ENCODE peak calls at places on chromosome 6, in nine cellular contexts. One of them, this sample, is unnamed.

GRCh38 chr6:163923658-163924411 is 509.3 kb downstream of the QKI start:
- DNase-seq in CD8-positive, alpha-beta T cell: no peak
- DNase-seq in upper lobe of right lung: no peak
- DNase-seq in kidney: peak
- DNase-seq in endothelial cell of umbilical vein: no peak
- DNase-seq in ovary: no peak
- DNase-seq in lower lobe of right lung: no peak
- DNase-seq in right lobe of liver: no peak
- DNase-seq in uterus: no peak
- DNase-seq in this sample: no peak

GRCh38 chr6:49639177-49639817 is 2.7 kb upstream of the RHAG start:
- DNase-seq in CD8-positive, alpha-beta T cell: no peak
- DNase-seq in upper lobe of right lung: no peak
- DNase-seq in kidney: no peak
- DNase-seq in endothelial cell of umbilical vein: no peak
- DNase-seq in ovary: no peak
- DNase-seq in lower lobe of right lung: no peak
- DNase-seq in right lobe of liver: no peak
- DNase-seq in uterus: no peak
- DNase-seq in this sample: no peak

GRCh38 chr6:136087986-136088385 is 162.1 kb downstream of the MTFR2 start:
- DNase-seq in CD8-positive, alpha-beta T cell: no peak
- DNase-seq in upper lobe of right lung: no peak
- DNase-seq in kidney: no peak
- DNase-seq in endothelial cell of umbilical vein: no peak
- DNase-seq in ovary: no peak
- DNase-seq in lower lobe of right lung: no peak
- DNase-seq in right lobe of liver: no peak
- DNase-seq in uterus: no peak
- DNase-seq in this sample: no peak

GRCh38 chr6:146593978-146594377 is 4.8 kb upstream of the ADGB start:
- DNase-seq in CD8-positive, alpha-beta T cell: no peak
- DNase-seq in upper lobe of right lung: no peak
- DNase-seq in kidney: no peak
- DNase-seq in endothelial cell of umbilical vein: no peak
- DNase-seq in ovary: no peak
- DNase-seq in lower lobe of right lung: no peak
- DNase-seq in right lobe of liver: no peak
- DNase-seq in uterus: no peak
- DNase-seq in this sample: no peak

GRCh38 chr6:159908535-159908934 is 17.7 kb downstream of the MAS1 start:
- DNase-seq in CD8-positive, alpha-beta T cell: no peak
- DNase-seq in upper lobe of right lung: no peak
- DNase-seq in kidney: no peak
- DNase-seq in endothelial cell of umbilical vein: no peak
- DNase-seq in ovary: no peak
- DNase-seq in lower lobe of right lung: no peak
- DNase-seq in right lobe of liver: no peak
- DNase-seq in uterus: no peak
- DNase-seq in this sample: no peak

GRCh38 chr6:145809785-145810184 is 4.8 kb downstream of the FBXO30 start:
- DNase-seq in CD8-positive, alpha-beta T cell: no peak
- DNase-seq in upper lobe of right lung: no peak
- DNase-seq in kidney: no peak
- DNase-seq in endothelial cell of umbilical vein: no peak
- DNase-seq in ovary: no peak
- DNase-seq in lower lobe of right lung: no peak
- DNase-seq in right lobe of liver: no peak
- DNase-seq in uterus: no peak
- DNase-seq in this sample: no peak

GRCh38 chr6:55379486-55379885 is 52.2 kb downstream of the GFRAL start:
- DNase-seq in CD8-positive, alpha-beta T cell: no peak
- DNase-seq in upper lobe of right lung: no peak
- DNase-seq in kidney: no peak
- DNase-seq in endothelial cell of umbilical vein: no peak
- DNase-seq in ovary: no peak
- DNase-seq in lower lobe of right lung: no peak
- DNase-seq in right lobe of liver: no peak
- DNase-seq in uterus: no peak
- DNase-seq in this sample: no peak

GRCh38 chr6:12363651-12364381 is 73.7 kb downstream of the EDN1 start:
- DNase-seq in CD8-positive, alpha-beta T cell: no peak
- DNase-seq in upper lobe of right lung: peak
- DNase-seq in kidney: peak
- DNase-seq in endothelial cell of umbilical vein: no peak
- DNase-seq in ovary: no peak
- DNase-seq in lower lobe of right lung: peak
- DNase-seq in right lobe of liver: peak
- DNase-seq in uterus: no peak
- DNase-seq in this sample: peak

GRCh38 chr6:37547564-37548061 is 47.9 kb upstream of the CCDC167 start:
- DNase-seq in CD8-positive, alpha-beta T cell: peak
- DNase-seq in upper lobe of right lung: no peak
- DNase-seq in kidney: no peak
- DNase-seq in endothelial cell of umbilical vein: peak
- DNase-seq in ovary: no peak
- DNase-seq in lower lobe of right lung: no peak
- DNase-seq in right lobe of liver: peak
- DNase-seq in uterus: no peak
- DNase-seq in this sample: no peak

GRCh38 chr6:11008821-11009220 is 35.3 kb downstream of the ELOVL2 start:
- DNase-seq in CD8-positive, alpha-beta T cell: no peak
- DNase-seq in upper lobe of right lung: no peak
- DNase-seq in kidney: no peak
- DNase-seq in endothelial cell of umbilical vein: no peak
- DNase-seq in ovary: no peak
- DNase-seq in lower lobe of right lung: no peak
- DNase-seq in right lobe of liver: no peak
- DNase-seq in uterus: no peak
- DNase-seq in this sample: no peak

GRCh38 chr6:143759666-143760065 is 81.9 kb downstream of the PHACTR2 start:
- DNase-seq in CD8-positive, alpha-beta T cell: no peak
- DNase-seq in upper lobe of right lung: no peak
- DNase-seq in kidney: no peak
- DNase-seq in endothelial cell of umbilical vein: peak
- DNase-seq in ovary: no peak
- DNase-seq in lower lobe of right lung: no peak
- DNase-seq in right lobe of liver: no peak
- DNase-seq in uterus: no peak
- DNase-seq in this sample: no peak

GRCh38 chr6:160450849-160451248 is 102.7 kb downstream of the SLC22A3 start:
- DNase-seq in CD8-positive, alpha-beta T cell: no peak
- DNase-seq in upper lobe of right lung: no peak
- DNase-seq in kidney: no peak
- DNase-seq in endothelial cell of umbilical vein: no peak
- DNase-seq in ovary: no peak
- DNase-seq in lower lobe of right lung: no peak
- DNase-seq in right lobe of liver: no peak
- DNase-seq in uterus: no peak
- DNase-seq in this sample: no peak

DNA sequence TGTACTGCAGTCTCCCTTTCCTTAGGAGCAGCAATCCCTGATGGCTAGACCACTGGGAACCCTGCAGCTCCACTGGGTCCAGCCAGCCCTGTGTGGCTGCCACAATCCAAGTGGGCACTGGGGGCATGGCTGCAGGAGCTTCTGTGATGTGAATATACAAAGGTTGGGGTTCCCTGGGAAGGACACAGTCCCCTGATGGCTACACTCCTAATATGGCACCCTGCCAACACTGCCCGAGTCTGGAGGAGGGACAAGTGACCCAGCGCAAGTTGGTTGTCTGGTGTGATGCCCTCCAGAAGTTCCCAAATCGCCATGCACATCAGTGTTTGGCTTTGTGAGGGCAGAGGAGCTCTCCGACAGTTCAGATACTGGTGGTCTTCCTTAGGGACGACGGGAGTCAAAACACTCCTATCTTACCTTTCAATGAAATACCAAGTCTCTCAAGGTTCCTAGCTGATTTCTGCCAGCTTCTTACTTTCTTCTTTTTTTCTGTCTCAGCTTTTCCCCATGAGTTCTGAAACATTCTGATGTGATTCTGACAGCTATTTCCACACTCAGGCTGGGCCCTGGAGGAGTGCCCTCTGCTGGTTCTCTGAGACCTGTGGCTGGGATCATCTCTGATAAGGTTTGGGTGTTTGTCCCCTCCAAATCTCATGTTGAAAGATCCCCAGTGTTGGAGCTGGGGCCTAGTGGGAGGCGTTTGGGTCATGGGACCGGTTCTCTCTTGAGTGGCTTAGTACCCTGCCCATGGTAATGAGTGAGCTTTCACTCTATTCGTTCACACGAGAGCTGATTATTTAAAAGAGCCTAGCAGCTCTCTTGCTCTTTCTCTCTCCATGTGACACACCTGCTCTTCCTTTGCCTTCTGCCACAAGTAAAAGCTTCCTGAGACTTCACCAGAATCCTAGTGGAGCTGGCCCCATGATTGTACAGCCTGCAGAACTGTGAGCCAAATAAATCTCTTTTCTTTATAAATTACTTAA is 15.5 kb upstream of the ZFP57 start:
- DNase-seq in CD8-positive, alpha-beta T cell: no peak
- DNase-seq in upper lobe of right lung: no peak
- DNase-seq in kidney: no peak
- DNase-seq in endothelial cell of umbilical vein: no peak
- DNase-seq in ovary: no peak
- DNase-seq in lower lobe of right lung: no peak
- DNase-seq in right lobe of liver: no peak
- DNase-seq in uterus: no peak
- DNase-seq in this sample: peak
- TF ChIP-seq CTCF in CD8-positive, alpha-beta T cell: peak
- TF ChIP-seq CTCF in upper lobe of right lung: peak
- TF ChIP-seq CTCF in kidney: peak
- TF ChIP-seq CTCF in endothelial cell of umbilical vein: peak
- TF ChIP-seq CTCF in ovary: no peak
- TF ChIP-seq CTCF in lower lobe of right lung: peak
- TF ChIP-seq CTCF in right lobe of liver: no peak
- TF ChIP-seq CTCF in uterus: no peak
- TF ChIP-seq CTCF in this sample: peak

GRCh38 chr6:659179-659578 is 2.3 kb upstream of the HUS1B start:
- DNase-seq in CD8-positive, alpha-beta T cell: no peak
- DNase-seq in upper lobe of right lung: no peak
- DNase-seq in kidney: no peak
- DNase-seq in endothelial cell of umbilical vein: no peak
- DNase-seq in ovary: no peak
- DNase-seq in lower lobe of right lung: no peak
- DNase-seq in right lobe of liver: no peak
- DNase-seq in uterus: no peak
- DNase-seq in this sample: no peak
- TF ChIP-seq CTCF in CD8-positive, alpha-beta T cell: no peak
- TF ChIP-seq CTCF in upper lobe of right lung: no peak
- TF ChIP-seq CTCF in kidney: no peak
- TF ChIP-seq CTCF in endothelial cell of umbilical vein: no peak
- TF ChIP-seq CTCF in ovary: no peak
- TF ChIP-seq CTCF in lower lobe of right lung: no peak
- TF ChIP-seq CTCF in right lobe of liver: no peak
- TF ChIP-seq CTCF in uterus: no peak
- TF ChIP-seq CTCF in this sample: no peak

GRCh38 chr6:106055442-106055975 is 30.6 kb upstream of the PRDM1 start:
- DNase-seq in CD8-positive, alpha-beta T cell: no peak
- DNase-seq in upper lobe of right lung: no peak
- DNase-seq in kidney: no peak
- DNase-seq in endothelial cell of umbilical vein: no peak
- DNase-seq in ovary: no peak
- DNase-seq in lower lobe of right lung: no peak
- DNase-seq in right lobe of liver: no peak
- DNase-seq in uterus: no peak
- DNase-seq in this sample: no peak

GRCh38 chr6:106056738-106057390 is 29.3 kb upstream of the PRDM1 start:
- DNase-seq in CD8-positive, alpha-beta T cell: no peak
- DNase-seq in upper lobe of right lung: no peak
- DNase-seq in kidney: no peak
- DNase-seq in endothelial cell of umbilical vein: no peak
- DNase-seq in ovary: no peak
- DNase-seq in lower lobe of right lung: no peak
- DNase-seq in right lobe of liver: no peak
- DNase-seq in uterus: no peak
- DNase-seq in this sample: no peak

GRCh38 chr6:106053484-106053883 is 32.7 kb upstream of the PRDM1 start:
- DNase-seq in CD8-positive, alpha-beta T cell: no peak
- DNase-seq in upper lobe of right lung: no peak
- DNase-seq in kidney: no peak
- DNase-seq in endothelial cell of umbilical vein: no peak
- DNase-seq in ovary: no peak
- DNase-seq in lower lobe of right lung: no peak
- DNase-seq in right lobe of liver: no peak
- DNase-seq in uterus: no peak
- DNase-seq in this sample: no peak

GRCh38 chr6:106059331-106059730 is 26.8 kb upstream of the PRDM1 start:
- DNase-seq in CD8-positive, alpha-beta T cell: no peak
- DNase-seq in upper lobe of right lung: no peak
- DNase-seq in kidney: no peak
- DNase-seq in endothelial cell of umbilical vein: no peak
- DNase-seq in ovary: no peak
- DNase-seq in lower lobe of right lung: no peak
- DNase-seq in right lobe of liver: no peak
- DNase-seq in uterus: no peak
- DNase-seq in this sample: no peak

GRCh38 chr6:106056060-106056737 is 29.9 kb upstream of the PRDM1 start:
- DNase-seq in CD8-positive, alpha-beta T cell: no peak
- DNase-seq in upper lobe of right lung: no peak
- DNase-seq in kidney: no peak
- DNase-seq in endothelial cell of umbilical vein: no peak
- DNase-seq in ovary: no peak
- DNase-seq in lower lobe of right lung: no peak
- DNase-seq in right lobe of liver: no peak
- DNase-seq in uterus: no peak
- DNase-seq in this sample: no peak
- TF ChIP-seq CTCF in CD8-positive, alpha-beta T cell: no peak
- TF ChIP-seq CTCF in upper lobe of right lung: no peak
- TF ChIP-seq CTCF in kidney: no peak
- TF ChIP-seq CTCF in endothelial cell of umbilical vein: no peak
- TF ChIP-seq CTCF in ovary: no peak
- TF ChIP-seq CTCF in lower lobe of right lung: no peak
- TF ChIP-seq CTCF in right lobe of liver: no peak
- TF ChIP-seq CTCF in uterus: no peak
- TF ChIP-seq CTCF in this sample: no peak

GRCh38 chr6:9943026-9943425 is 471.8 kb downstream of the TFAP2A start:
- DNase-seq in CD8-positive, alpha-beta T cell: no peak
- DNase-seq in upper lobe of right lung: no peak
- DNase-seq in kidney: no peak
- DNase-seq in endothelial cell of umbilical vein: no peak
- DNase-seq in ovary: no peak
- DNase-seq in lower lobe of right lung: no peak
- DNase-seq in right lobe of liver: no peak
- DNase-seq in uterus: no peak
- DNase-seq in this sample: no peak

DNA sequence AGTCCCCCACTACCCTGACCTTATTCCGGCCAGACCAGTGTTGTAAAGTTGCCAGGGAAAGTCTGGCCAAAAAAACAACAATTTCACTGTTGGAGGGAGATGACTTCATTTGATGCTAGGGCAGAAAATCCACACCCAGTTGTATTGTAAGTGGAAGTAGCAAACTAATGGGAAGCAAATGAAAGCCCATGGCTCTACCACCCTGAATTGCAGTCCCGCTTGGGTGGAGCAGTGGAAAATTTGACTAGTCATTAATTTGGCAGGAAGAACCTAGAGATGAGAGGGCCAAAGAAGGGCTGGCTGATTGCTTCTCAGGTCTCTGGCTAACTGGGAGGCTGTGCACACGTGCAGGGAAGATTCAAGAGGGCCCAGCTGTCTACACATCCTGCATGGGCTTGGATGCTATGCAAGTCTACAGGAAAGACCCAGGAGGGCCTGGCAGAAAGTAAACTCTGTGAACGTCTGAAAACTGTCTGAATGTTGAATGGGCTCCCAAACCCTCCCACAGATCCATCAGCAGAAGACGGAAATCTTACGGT is 466.2 kb downstream of the TFAP2A start:
- DNase-seq in CD8-positive, alpha-beta T cell: no peak
- DNase-seq in upper lobe of right lung: no peak
- DNase-seq in kidney: no peak
- DNase-seq in endothelial cell of umbilical vein: no peak
- DNase-seq in ovary: no peak
- DNase-seq in lower lobe of right lung: no peak
- DNase-seq in right lobe of liver: no peak
- DNase-seq in uterus: no peak
- DNase-seq in this sample: no peak
- TF ChIP-seq CTCF in CD8-positive, alpha-beta T cell: no peak
- TF ChIP-seq CTCF in upper lobe of right lung: no peak
- TF ChIP-seq CTCF in kidney: no peak
- TF ChIP-seq CTCF in endothelial cell of umbilical vein: no peak
- TF ChIP-seq CTCF in ovary: no peak
- TF ChIP-seq CTCF in lower lobe of right lung: no peak
- TF ChIP-seq CTCF in right lobe of liver: no peak
- TF ChIP-seq CTCF in uterus: no peak
- TF ChIP-seq CTCF in this sample: no peak